ENCODE peak calls at places on chromosomes 3 and 15, in eight cellular contexts. T is Peyer's patch, R is breast epithelium, E is astrocyte of the spinal cord, O is ovary, L is mucosa of descending colon, A is right lobe of liver, P is neural progenitor cell. J is an unnamed sample.

GRCh38 chr3:87267953-87268645 is 8.3 kb downstream of the POU1F1 start:
- DNase-seq in T (no peak), R (no peak), E (no peak), O (no peak), L (no peak), A (no peak), P (no peak), J (no peak)

GRCh38 chr15:59349715-59350420 is 22.8 kb downstream of the MYO1E start:
- DNase-seq in T (peak), R (peak), E (peak), O (peak), L (no peak), A (no peak), P (no peak), J (peak)

GRCh38 chr3:167166012-167166411 is 214.1 kb downstream of the ZBBX start:
- DNase-seq in T (no peak), R (no peak), E (no peak), O (no peak), L (no peak), A (no peak), P (no peak), J (no peak)

GRCh38 chr15:67945951-67946700 is 106.3 kb upstream of the RNU6-1 start:
- DNase-seq in T (no peak), R (peak), E (peak), O (no peak), L (no peak), A (no peak), P (peak), J (peak)

GRCh38 chr15:81292516-81293001 is 31.4 kb downstream of the STARD5 start:
- DNase-seq in T (peak), R (no peak), E (no peak), O (no peak), L (peak), A (no peak), P (no peak), J (no peak)

GRCh38 chr3:37800022-37800493 is 61.6 kb upstream of the CTDSPL start:
- DNase-seq in T (no peak), R (no peak), E (no peak), O (no peak), L (no peak), A (no peak), P (peak), J (no peak)

GRCh38 chr3:130293247-130293646 is 52.2 kb upstream of the COL6A5 start:
- DNase-seq in T (no peak), R (no peak), E (no peak), O (no peak), L (no peak), A (no peak), P (no peak), J (no peak)

GRCh38 chr3:5264896-5265770 is 77.6 kb downstream of the EDEM1 start:
- DNase-seq in T (no peak), R (no peak), E (no peak), O (no peak), L (no peak), A (no peak), P (no peak), J (no peak)

GRCh38 chr3:142664819-142665218 is 59.0 kb upstream of the TRPC1 start:
- DNase-seq in T (no peak), R (no peak), E (no peak), O (no peak), L (no peak), A (no peak), P (no peak), J (no peak)

GRCh38 chr15:54410481-54410880 is 432.2 kb downstream of the UNC13C start:
- DNase-seq in T (no peak), R (no peak), E (no peak), O (no peak), L (no peak), A (no peak), P (no peak), J (no peak)

GRCh38 chr3:31356941-31357340 is 175.8 kb upstream of the STT3B start:
- DNase-seq in T (no peak), R (no peak), E (peak), O (no peak), L (no peak), A (peak), P (no peak), J (peak)

GRCh38 chr3:196454935-196455334 is 22.7 kb upstream of the UBXN7 start:
- DNase-seq in T (no peak), R (no peak), E (peak), O (no peak), L (no peak), A (no peak), P (no peak), J (no peak)

GRCh38 chr3:145943994-145944393 is 217.0 kb downstream of the PLOD2 start:
- DNase-seq in T (no peak), R (no peak), E (no peak), O (no peak), L (no peak), A (no peak), P (no peak), J (no peak)

GRCh38 chr15:51128701-51129100 is 34.0 kb upstream of the TNFAIP8L3 start:
- DNase-seq in T (no peak), R (no peak), E (no peak), O (no peak), L (no peak), A (no peak), P (no peak), J (no peak)

GRCh38 chr3:129867506-129868124 is 25.9 kb downstream of the TMCC1 start:
- DNase-seq in T (no peak), R (no peak), E (no peak), O (no peak), L (no peak), A (no peak), P (no peak), J (no peak)

GRCh38 chr3:36480916-36481648 is 100.8 kb downstream of the STAC start:
- DNase-seq in T (no peak), R (no peak), E (peak), O (no peak), L (no peak), A (no peak), P (no peak), J (no peak)

GRCh38 chr15:40328176-40328575 is 4.7 kb downstream of the INAFM2 start:
- DNase-seq in T (no peak), R (no peak), E (peak), O (no peak), L (no peak), A (no peak), P (no peak), J (no peak)

GRCh38 chr15:57881361-57881760 is 174.8 kb downstream of the POLR2M start:
- DNase-seq in T (no peak), R (no peak), E (peak), O (no peak), L (no peak), A (no peak), P (no peak), J (no peak)

GRCh38 chr3:24299801-24300626 is 194.6 kb downstream of the THRB start:
- DNase-seq in T (no peak), R (peak), E (peak), O (no peak), L (no peak), A (no peak), P (no peak), J (peak)

DNA sequence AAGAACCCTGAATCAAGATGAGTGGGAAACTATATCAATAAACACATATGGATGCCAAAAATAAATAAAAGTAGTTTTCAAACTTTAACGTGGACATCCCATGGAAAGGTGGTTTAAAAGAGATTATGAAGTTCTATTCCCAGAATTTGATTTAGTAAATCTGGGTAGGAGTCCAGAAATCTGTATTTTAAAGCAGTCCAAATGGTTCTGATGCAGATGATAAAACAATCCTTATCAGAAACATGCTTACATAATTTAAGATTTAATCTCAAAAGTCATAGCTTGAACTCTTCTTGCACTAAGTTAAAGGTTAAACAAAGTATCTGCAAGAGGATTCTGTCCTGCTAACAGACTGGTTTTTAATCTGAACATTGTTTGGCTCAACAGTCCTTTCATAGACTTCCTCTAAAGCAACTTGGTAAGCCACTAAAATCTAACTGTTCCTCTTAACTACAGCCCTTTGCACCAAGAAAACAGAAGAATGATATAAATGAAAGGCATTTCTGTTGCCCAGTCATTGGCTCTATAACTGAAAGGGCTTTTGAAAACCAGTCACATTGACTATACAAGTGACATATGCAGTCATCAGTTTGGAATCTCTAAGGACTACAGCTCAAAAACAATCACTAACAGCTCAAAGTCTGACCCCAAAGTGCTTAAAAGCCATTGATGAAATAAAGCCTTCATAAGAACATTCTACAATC is 23.4 kb upstream of the MAP4 start:
- DNase-seq in T (no peak), R (no peak), E (peak), O (no peak), L (no peak), A (no peak), P (peak), J (peak)
- H3K4me3 ChIP-seq in T (no peak), R (no peak), E (no peak), O (no peak), L (no peak), A (no peak), P (no peak), J (no peak)

GRCh38 chr3:66993082-66993481 is 5.0 kb upstream of the KBTBD8 start:
- DNase-seq in T (no peak), R (no peak), E (no peak), O (no peak), L (no peak), A (no peak), P (no peak), J (no peak)
- TF ChIP-seq CTCF in T (no peak), R (no peak), E (no peak), O (no peak), L (no peak), A (no peak), P (no peak), J (no peak)

GRCh38 chr15:77291107-77291506 is 128.8 kb downstream of the PEAK1 start:
- DNase-seq in T (no peak), R (no peak), E (no peak), O (no peak), L (no peak), A (no peak), P (no peak), J (no peak)
- H3K4me3 ChIP-seq in T (no peak), R (no peak), E (no peak), O (no peak), L (no peak), A (no peak), P (no peak), J (no peak)

GRCh38 chr3:33428812-33429211 is 11.4 kb downstream of the UBP1 start:
- DNase-seq in T (no peak), R (no peak), E (no peak), O (no peak), L (no peak), A (no peak), P (no peak), J (no peak)
- TF ChIP-seq CTCF in T (no peak), R (no peak), E (no peak), O (no peak), L (no peak), A (no peak), P (no peak), J (no peak)

J was measured in epithelial cell of esophagus.